ENCODE peak calls at places on chromosomes 12 and 14, in five cellular contexts. One of them, this sample, is unnamed.

GRCh38 chr14:32826404-32827082 is 112.1 kb upstream of the NPAS3 start:
- DNase-seq in foreskin fibroblast: peak; percentile 19
- DNase-seq in lower lobe of right lung: no peak
- DNase-seq in small intestine: no peak
- DNase-seq in AG04450: no peak
- DNase-seq in this sample: peak; percentile 64

GRCh38 chr12:100141666-100141997 is 1.0 kb downstream of the BLTP3B start:
- DNase-seq in foreskin fibroblast: peak; percentile 80
- DNase-seq in lower lobe of right lung: no peak
- DNase-seq in small intestine: no peak
- DNase-seq in AG04450: peak; percentile 61
- DNase-seq in this sample: peak; percentile 92

GRCh38 chr14:24903337-24903736 is 146.6 kb downstream of the STXBP6 start:
- DNase-seq in foreskin fibroblast: peak; percentile 33
- DNase-seq in lower lobe of right lung: no peak
- DNase-seq in small intestine: no peak
- DNase-seq in AG04450: peak; percentile 6
- DNase-seq in this sample: peak; percentile 75

GRCh38 chr14:99273025-99273723 is 1.2 kb upstream of the BCL11B start:
- DNase-seq in foreskin fibroblast: no peak
- DNase-seq in lower lobe of right lung: no peak
- DNase-seq in small intestine: peak; percentile 69
- DNase-seq in AG04450: no peak
- DNase-seq in this sample: no peak

GRCh38 chr14:56491299-56492285 is 88.0 kb upstream of the TMEM260 start:
- DNase-seq in foreskin fibroblast: peak; percentile 18
- DNase-seq in lower lobe of right lung: no peak
- DNase-seq in small intestine: peak; percentile 60
- DNase-seq in AG04450: peak; percentile 16
- DNase-seq in this sample: peak; percentile 43

GRCh38 chr12:113246478-113247122 is 25.3 kb downstream of the TPCN1 start:
- DNase-seq in foreskin fibroblast: no peak
- DNase-seq in lower lobe of right lung: no peak
- DNase-seq in small intestine: no peak
- DNase-seq in AG04450: no peak
- DNase-seq in this sample: no peak

GRCh38 chr12:108468149-108468968 is 46.7 kb upstream of the FICD start:
- DNase-seq in foreskin fibroblast: peak; percentile 12
- DNase-seq in lower lobe of right lung: no peak
- DNase-seq in small intestine: peak; percentile 30
- DNase-seq in AG04450: no peak
- DNase-seq in this sample: peak; percentile 15

GRCh38 chr14:75711796-75712211 is 50.8 kb downstream of the TTLL5 start:
- DNase-seq in foreskin fibroblast: peak; percentile 67
- DNase-seq in lower lobe of right lung: peak; percentile 64
- DNase-seq in small intestine: no peak
- DNase-seq in AG04450: peak; percentile 34
- DNase-seq in this sample: peak; percentile 82

GRCh38 chr12:20830456-20830855 is 20.0 kb downstream of the SLCO1B3 start:
- DNase-seq in foreskin fibroblast: no peak
- DNase-seq in lower lobe of right lung: no peak
- DNase-seq in small intestine: no peak
- DNase-seq in AG04450: no peak
- DNase-seq in this sample: no peak

GRCh38 chr14:65346895-65347294 is 65.6 kb upstream of the FUT8 start:
- DNase-seq in foreskin fibroblast: no peak
- DNase-seq in lower lobe of right lung: no peak
- DNase-seq in small intestine: no peak
- DNase-seq in AG04450: no peak
- DNase-seq in this sample: peak; percentile 19

GRCh38 chr12:6946033-6946919 is 2.5 kb downstream of the C12orf57 start:
- DNase-seq in foreskin fibroblast: no peak
- DNase-seq in lower lobe of right lung: peak; percentile 96
- DNase-seq in small intestine: peak; percentile 98
- DNase-seq in AG04450: no peak
- DNase-seq in this sample: no peak

GRCh38 chr12:79933043-79933442 is 1.9 kb downstream of the PPP1R12A start:
- DNase-seq in foreskin fibroblast: no peak
- DNase-seq in lower lobe of right lung: no peak
- DNase-seq in small intestine: no peak
- DNase-seq in AG04450: no peak
- DNase-seq in this sample: no peak

GRCh38 chr12:113683566-113683965 is 211.9 kb upstream of the LHX5 start:
- DNase-seq in foreskin fibroblast: no peak
- DNase-seq in lower lobe of right lung: no peak
- DNase-seq in small intestine: no peak
- DNase-seq in AG04450: no peak
- DNase-seq in this sample: no peak

GRCh38 chr14:80117876-80118275 is 93.4 kb downstream of the DIO2 start:
- DNase-seq in foreskin fibroblast: no peak
- DNase-seq in lower lobe of right lung: no peak
- DNase-seq in small intestine: no peak
- DNase-seq in AG04450: no peak
- DNase-seq in this sample: no peak

GRCh38 chr14:95318870-95319311 is 817 bp downstream of the CLMN start:
- DNase-seq in foreskin fibroblast: no peak
- DNase-seq in lower lobe of right lung: peak; percentile 54
- DNase-seq in small intestine: peak; percentile 33
- DNase-seq in AG04450: no peak
- DNase-seq in this sample: no peak

GRCh38 chr14:95319312-95320075 is at the start of gene CLMN:
- DNase-seq in foreskin fibroblast: peak; percentile 15
- DNase-seq in lower lobe of right lung: peak; percentile 61
- DNase-seq in small intestine: peak; percentile 53
- DNase-seq in AG04450: no peak
- DNase-seq in this sample: peak; percentile 21

GRCh38 chr14:95316826-95317225 is 2.9 kb downstream of the CLMN start:
- DNase-seq in foreskin fibroblast: no peak
- DNase-seq in lower lobe of right lung: peak; percentile 26
- DNase-seq in small intestine: no peak
- DNase-seq in AG04450: no peak
- DNase-seq in this sample: no peak

GRCh38 chr14:95317817-95318343 is 1.8 kb downstream of the CLMN start:
- DNase-seq in foreskin fibroblast: no peak
- DNase-seq in lower lobe of right lung: no peak
- DNase-seq in small intestine: no peak
- DNase-seq in AG04450: no peak
- DNase-seq in this sample: no peak

GRCh38 chr14:95318399-95318834 is 1.3 kb downstream of the CLMN start:
- DNase-seq in foreskin fibroblast: no peak
- DNase-seq in lower lobe of right lung: no peak
- DNase-seq in small intestine: peak; percentile 31
- DNase-seq in AG04450: no peak
- DNase-seq in this sample: no peak
- H3K4me3 ChIP-seq in foreskin fibroblast: no peak overlapping the region
- H3K4me3 ChIP-seq in lower lobe of right lung: peak overlapping the region; percentile 80
- H3K4me3 ChIP-seq in small intestine: peak overlapping the region; percentile 48
- H3K4me3 ChIP-seq in AG04450: no peak overlapping the region
- H3K4me3 ChIP-seq in this sample: no peak overlapping the region

DNA sequence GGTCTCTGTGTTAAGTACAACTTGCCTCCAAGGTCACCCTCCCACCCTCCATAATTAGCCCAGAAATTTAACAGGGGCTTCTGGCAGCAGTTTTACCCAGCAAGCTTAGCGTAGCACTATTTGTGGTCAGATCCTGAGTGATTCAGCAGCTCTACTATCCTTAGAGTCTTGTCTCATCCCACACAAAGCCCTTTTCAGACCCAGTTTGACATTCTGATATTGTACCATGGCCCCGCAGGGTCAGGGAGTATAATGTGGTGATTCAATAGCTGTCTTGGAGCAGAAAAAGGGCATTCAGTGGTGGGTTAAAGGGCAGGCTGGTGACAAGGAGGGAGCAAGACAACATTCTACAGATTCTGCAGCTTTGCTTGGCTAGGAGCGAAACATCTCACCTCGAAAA is 153.8 kb upstream of the DDHD1 start:
- DNase-seq in foreskin fibroblast: peak; percentile 63
- DNase-seq in lower lobe of right lung: no peak
- DNase-seq in small intestine: no peak
- DNase-seq in AG04450: peak; percentile 16
- DNase-seq in this sample: peak; percentile 79
- H3K4me3 ChIP-seq in foreskin fibroblast: peak overlapping the region; percentile 59
- H3K4me3 ChIP-seq in lower lobe of right lung: no peak overlapping the region
- H3K4me3 ChIP-seq in small intestine: no peak overlapping the region
- H3K4me3 ChIP-seq in AG04450: no peak overlapping the region
- H3K4me3 ChIP-seq in this sample: no peak overlapping the region

GRCh38 chr14:74217672-74218448 is 21.4 kb upstream of the VSX2 start:
- DNase-seq in foreskin fibroblast: peak; percentile 45
- DNase-seq in lower lobe of right lung: peak; percentile 82
- DNase-seq in small intestine: peak; percentile 54
- DNase-seq in AG04450: peak; percentile 4
- DNase-seq in this sample: peak; percentile 51
- H3K4me3 ChIP-seq in foreskin fibroblast: peak overlapping the region; percentile 35
- H3K4me3 ChIP-seq in lower lobe of right lung: peak overlapping the region; percentile 38
- H3K4me3 ChIP-seq in small intestine: no peak overlapping the region
- H3K4me3 ChIP-seq in AG04450: peak overlapping the region; percentile 25
- H3K4me3 ChIP-seq in this sample: peak overlapping the region; percentile 13

GRCh38 chr14:33948143-33948962 is 2.5 kb downstream of the EGLN3 start:
- DNase-seq in foreskin fibroblast: no peak
- DNase-seq in lower lobe of right lung: no peak
- DNase-seq in small intestine: no peak
- DNase-seq in AG04450: no peak
- DNase-seq in this sample: no peak
- H3K4me3 ChIP-seq in foreskin fibroblast: no peak overlapping the region
- H3K4me3 ChIP-seq in lower lobe of right lung: peak overlapping the region; percentile 66
- H3K4me3 ChIP-seq in small intestine: no peak overlapping the region
- H3K4me3 ChIP-seq in AG04450: no peak overlapping the region
- H3K4me3 ChIP-seq in this sample: no peak overlapping the region

DNA sequence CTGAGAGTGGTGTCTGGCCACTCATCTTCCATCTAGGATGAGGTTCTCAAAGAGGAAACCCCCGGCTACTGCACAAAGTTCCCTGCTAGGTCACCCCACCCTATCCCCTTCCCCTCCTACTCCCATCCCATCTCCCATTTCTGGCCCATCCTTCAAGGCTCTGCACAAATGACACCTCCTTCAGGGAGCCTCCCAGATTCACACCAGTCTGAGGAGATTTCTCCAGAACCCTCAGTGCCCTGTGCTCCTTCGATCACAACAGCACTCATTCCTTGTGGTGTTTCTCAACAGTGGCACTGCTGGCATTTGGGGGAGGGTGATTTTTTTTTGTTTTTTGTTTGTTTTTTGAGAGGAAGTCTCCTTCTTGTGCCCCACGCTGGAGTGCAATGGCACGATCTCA is 2.9 kb downstream of the CAMKK2 start:
- DNase-seq in foreskin fibroblast: no peak
- DNase-seq in lower lobe of right lung: no peak
- DNase-seq in small intestine: no peak
- DNase-seq in AG04450: no peak
- DNase-seq in this sample: no peak
- H3K4me3 ChIP-seq in foreskin fibroblast: no peak overlapping the region
- H3K4me3 ChIP-seq in lower lobe of right lung: no peak overlapping the region
- H3K4me3 ChIP-seq in small intestine: no peak overlapping the region
- H3K4me3 ChIP-seq in AG04450: no peak overlapping the region
- H3K4me3 ChIP-seq in this sample: no peak overlapping the region

DNA sequence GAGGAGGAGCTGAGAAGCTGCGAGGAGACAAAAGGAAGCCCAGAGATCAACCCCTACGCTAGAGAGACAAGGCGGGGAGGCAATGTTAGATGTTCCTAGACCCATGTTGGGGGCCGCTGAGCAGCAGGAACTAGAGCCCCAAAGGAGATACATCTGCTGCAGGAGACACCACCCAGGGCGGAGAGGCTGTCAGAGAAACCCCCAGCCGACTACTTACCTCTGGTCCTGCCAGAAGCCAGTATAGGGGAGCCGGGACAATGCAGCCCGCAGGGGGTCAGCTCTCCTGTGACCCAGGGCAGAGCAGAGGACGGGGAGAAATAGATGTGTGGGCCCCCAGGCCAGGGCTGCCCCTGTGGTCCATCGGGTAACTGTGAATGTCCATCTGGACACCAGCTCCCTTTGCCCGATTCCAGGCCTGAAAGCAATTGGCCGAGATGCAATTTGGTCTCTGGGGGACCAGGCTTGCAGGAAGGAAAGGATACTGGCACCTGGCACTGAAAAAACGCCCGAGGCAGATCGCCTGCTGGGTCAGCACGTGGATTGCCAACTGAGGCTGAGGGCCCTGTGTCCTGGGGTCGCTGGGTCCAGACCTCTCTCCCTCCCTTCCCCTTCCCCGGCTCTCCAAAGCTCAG is 34.9 kb downstream of the SYNE3 start:
- DNase-seq in foreskin fibroblast: no peak
- DNase-seq in lower lobe of right lung: no peak
- DNase-seq in small intestine: no peak
- DNase-seq in AG04450: no peak
- DNase-seq in this sample: no peak
- H3K4me3 ChIP-seq in foreskin fibroblast: no peak overlapping the region
- H3K4me3 ChIP-seq in lower lobe of right lung: no peak overlapping the region
- H3K4me3 ChIP-seq in small intestine: no peak overlapping the region
- H3K4me3 ChIP-seq in AG04450: no peak overlapping the region
- H3K4me3 ChIP-seq in this sample: no peak overlapping the region

GRCh38 chr12:39145175-39145999 is 240.0 kb upstream of the CPNE8 start:
- DNase-seq in foreskin fibroblast: no peak
- DNase-seq in lower lobe of right lung: peak; percentile 61
- DNase-seq in small intestine: no peak
- DNase-seq in AG04450: no peak
- DNase-seq in this sample: no peak
- H3K4me3 ChIP-seq in foreskin fibroblast: no peak overlapping the region
- H3K4me3 ChIP-seq in lower lobe of right lung: peak overlapping the region; percentile 62
- H3K4me3 ChIP-seq in small intestine: peak overlapping the region; percentile 17
- H3K4me3 ChIP-seq in AG04450: no peak overlapping the region
- H3K4me3 ChIP-seq in this sample: no peak overlapping the region

DNA sequence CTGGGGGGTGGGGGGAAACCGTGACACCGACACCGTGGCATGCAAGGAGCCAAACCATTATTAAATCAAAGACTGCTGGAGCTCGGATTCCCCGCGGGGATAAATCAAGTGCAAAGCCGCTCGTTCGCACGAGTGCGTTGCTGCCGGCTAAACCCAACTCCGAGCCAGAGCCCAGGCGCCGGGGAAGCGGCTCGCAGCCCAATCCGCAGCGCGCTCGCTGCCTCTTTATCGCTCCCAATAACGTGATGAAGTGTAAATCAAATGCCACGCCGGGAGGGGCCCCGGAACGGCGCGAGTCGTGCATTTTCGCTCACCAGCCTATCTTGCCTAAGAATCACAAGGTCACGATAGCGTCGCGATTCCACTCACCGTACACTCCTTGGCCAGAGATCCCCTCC is 1.3 kb downstream of the MDGA2 start:
- DNase-seq in foreskin fibroblast: no peak
- DNase-seq in lower lobe of right lung: no peak
- DNase-seq in small intestine: no peak
- DNase-seq in AG04450: no peak
- DNase-seq in this sample: peak; percentile 5
- H3K4me3 ChIP-seq in foreskin fibroblast: no peak overlapping the region
- H3K4me3 ChIP-seq in lower lobe of right lung: peak overlapping the region; percentile 19
- H3K4me3 ChIP-seq in small intestine: no peak overlapping the region
- H3K4me3 ChIP-seq in AG04450: no peak overlapping the region
- H3K4me3 ChIP-seq in this sample: no peak overlapping the region